ENCODE peak calls at places on chromosomes 1 and 21, in nine cellular contexts. B is esophagus muscularis mucosa, X is neural progenitor cell, D is colonic mucosa, J is IMR-90, T is K562, K is left ventricle myocardium inferior, H is ovary, C is MM.1S. V is an unnamed sample. For H3K4me1, the result is how much of the 10 kb centered on the place peaks cover.

GRCh38 chr21:44766818-44767354 is 34.7 kb downstream of the UBE2G2 start:
- DNase-seq in B (no peak), X (no peak), D (no peak), J (no peak), T (no peak), K (no peak), H (no peak), C (no peak), V (peak)

GRCh38 chr1:65027699-65028358 is 61.5 kb upstream of the JAK1 start:
- DNase-seq in B (no peak), X (no peak), D (peak), J (no peak), T (no peak), K (peak), H (peak), C (no peak), V (peak)

GRCh38 chr1:87600848-87601247 is 272.2 kb downstream of the LMO4 start:
- DNase-seq in B (no peak), X (no peak), D (no peak), J (peak), T (no peak), K (no peak), H (no peak), C (no peak), V (no peak)

GRCh38 chr1:212536586-212536985 is 72.0 kb upstream of the ATF3 start:
- DNase-seq in B (peak), X (no peak), D (no peak), J (no peak), T (no peak), K (no peak), H (no peak), C (no peak), V (no peak)

GRCh38 chr1:193754732-193755427 is 568.5 kb upstream of the B3GALT2 start:
- DNase-seq in B (no peak), X (no peak), D (no peak), J (no peak), T (no peak), K (no peak), H (no peak), C (no peak), V (no peak)

GRCh38 chr1:3858231-3858981 is 1.1 kb downstream of the DFFB start:
- DNase-seq in B (no peak), X (peak), D (no peak), J (peak), T (peak), K (no peak), H (no peak), C (no peak), V (no peak)

GRCh38 chr1:31509124-31510072 is 66.9 kb upstream of the TINAGL1 start:
- DNase-seq in B (no peak), X (no peak), D (peak), J (no peak), T (no peak), K (no peak), H (no peak), C (peak), V (no peak)

GRCh38 chr1:157377216-157377821 is 175.0 kb downstream of the FCRL5 start:
- DNase-seq in B (no peak), X (peak), D (peak), J (peak), T (peak), K (no peak), H (no peak), C (peak), V (no peak)

GRCh38 chr1:153652795-153653507 is 5.6 kb upstream of the SNAPIN start:
- DNase-seq in B (no peak), X (no peak), D (no peak), J (peak), T (no peak), K (no peak), H (no peak), C (no peak), V (no peak)

GRCh38 chr1:232904566-232904965 is 45.8 kb upstream of the NTPCR start:
- DNase-seq in B (no peak), X (no peak), D (no peak), J (peak), T (no peak), K (no peak), H (no peak), C (no peak), V (no peak)

GRCh38 chr1:224432672-224433040 is 1.9 kb downstream of the WDR26 start:
- DNase-seq in B (no peak), X (peak), D (peak), J (no peak), T (peak), K (no peak), H (no peak), C (peak), V (no peak)

GRCh38 chr1:109629372-109630030 is 9.9 kb downstream of the AMPD2 start:
- DNase-seq in B (peak), X (no peak), D (no peak), J (no peak), T (no peak), K (no peak), H (no peak), C (no peak), V (no peak)

GRCh38 chr1:229981736-229982135 is 85.3 kb upstream of the GALNT2 start:
- DNase-seq in B (no peak), X (no peak), D (no peak), J (no peak), T (no peak), K (no peak), H (no peak), C (no peak), V (no peak)

GRCh38 chr1:119179051-119179450 is 38.6 kb upstream of the WARS2 start:
- DNase-seq in B (no peak), X (no peak), D (no peak), J (no peak), T (no peak), K (no peak), H (no peak), C (no peak), V (no peak)

GRCh38 chr21:34510148-34511142 is 1.6 kb downstream of the KCNE1 start:
- DNase-seq in B (no peak), X (peak), D (peak), J (peak), T (peak), K (peak), H (no peak), C (peak), V (peak)

GRCh38 chr1:163656367-163656766 is 334.6 kb downstream of the NUF2 start:
- DNase-seq in B (no peak), X (no peak), D (no peak), J (no peak), T (no peak), K (no peak), H (no peak), C (no peak), V (no peak)

GRCh38 chr1:16413191-16413590 is 24.0 kb downstream of the SPATA21 start:
- DNase-seq in B (no peak), X (no peak), D (no peak), J (no peak), T (no peak), K (no peak), H (no peak), C (no peak), V (no peak)

GRCh38 chr21:41419921-41420862 is 5.8 kb upstream of the MX1 start:
- DNase-seq in B (peak), X (peak), D (peak), J (peak), T (peak), K (peak), H (peak), C (peak), V (peak)

GRCh38 chr21:46385846-46386725 is 62.1 kb downstream of the PCNT start:
- DNase-seq in B (no peak), X (no peak), D (no peak), J (no peak), T (no peak), K (no peak), H (no peak), C (no peak), V (no peak)

GRCh38 chr1:207755846-207756692 is 4.2 kb downstream of the CD46 start:
- DNase-seq in B (no peak), X (no peak), D (peak), J (no peak), T (no peak), K (no peak), H (no peak), C (no peak), V (no peak)

GRCh38 chr1:210848474-210848873 is 285.5 kb downstream of the KCNH1 start:
- DNase-seq in B (no peak), X (no peak), D (no peak), J (no peak), T (no peak), K (no peak), H (no peak), C (no peak), V (no peak)

GRCh38 chr1:209839875-209840491 is 12.2 kb downstream of the UTP25 start:
- DNase-seq in B (peak), X (no peak), D (no peak), J (peak), T (no peak), K (no peak), H (no peak), C (no peak), V (no peak)

GRCh38 chr1:162878000-162878596 is 17.1 kb upstream of the CCDC190 start:
- DNase-seq in B (no peak), X (peak), D (peak), J (peak), T (peak), K (peak), H (peak), C (peak), V (no peak)

GRCh38 chr21:43979654-43980053 is 32.5 kb upstream of the TRAPPC10 start:
- DNase-seq in B (no peak), X (no peak), D (no peak), J (no peak), T (no peak), K (no peak), H (no peak), C (no peak), V (no peak)

GRCh38 chr1:179310721-179311120 is 17.1 kb downstream of the SOAT1 start:
- DNase-seq in B (no peak), X (no peak), D (no peak), J (peak), T (no peak), K (no peak), H (no peak), C (no peak), V (no peak)

GRCh38 chr1:19639999-19640362 is 4.1 kb upstream of the NBL1 start:
- DNase-seq in B (no peak), X (no peak), D (peak), J (peak), T (no peak), K (no peak), H (no peak), C (no peak), V (no peak)

GRCh38 chr1:45929257-45929687 is 125.9 kb downstream of the MAST2 start:
- DNase-seq in B (no peak), X (peak), D (no peak), J (peak), T (peak), K (no peak), H (no peak), C (no peak), V (no peak)
- H3K27ac ChIP-seq in B (no peak), X (no peak), D (no peak), J (peak), T (peak), K (no peak), H (no peak), C (no peak), V (no peak)

GRCh38 chr1:41716188-41717130 is 202.3 kb downstream of the HIVEP3 start:
- DNase-seq in B (no peak), X (no peak), D (no peak), J (no peak), T (peak), K (no peak), H (no peak), C (no peak), V (no peak)

GRCh38 chr1:41719128-41719527 is 199.6 kb downstream of the HIVEP3 start:
- DNase-seq in B (no peak), X (no peak), D (no peak), J (no peak), T (no peak), K (no peak), H (no peak), C (no peak), V (no peak)

GRCh38 chr1:41719590-41719989 is 199.1 kb downstream of the HIVEP3 start:
- DNase-seq in B (no peak), X (no peak), D (no peak), J (no peak), T (no peak), K (no peak), H (no peak), C (no peak), V (no peak)

GRCh38 chr1:41721039-41721438 is 197.7 kb downstream of the HIVEP3 start:
- DNase-seq in B (no peak), X (no peak), D (no peak), J (no peak), T (no peak), K (no peak), H (no peak), C (peak), V (no peak)

GRCh38 chr1:41718444-41719028 is 200.2 kb downstream of the HIVEP3 start:
- DNase-seq in B (no peak), X (no peak), D (no peak), J (no peak), T (no peak), K (no peak), H (no peak), C (no peak), V (no peak)
- H3K4me1 ChIP-seq in B (under half), X (under half), D (under half), J (under half), T (under half), K (under half), H (under half), C (under half), V (under half)

GRCh38 chr1:192751260-192751659 is 57.6 kb upstream of the RGS2 start:
- DNase-seq in B (no peak), X (no peak), D (no peak), J (no peak), T (no peak), K (no peak), H (no peak), C (no peak), V (no peak)

GRCh38 chr1:192749349-192749748 is 59.5 kb upstream of the RGS2 start:
- DNase-seq in B (no peak), X (no peak), D (no peak), J (no peak), T (no peak), K (no peak), H (no peak), C (no peak), V (no peak)

GRCh38 chr1:192747942-192748341 is 60.9 kb upstream of the RGS2 start:
- DNase-seq in B (no peak), X (no peak), D (no peak), J (peak), T (no peak), K (no peak), H (no peak), C (no peak), V (no peak)

DNA sequence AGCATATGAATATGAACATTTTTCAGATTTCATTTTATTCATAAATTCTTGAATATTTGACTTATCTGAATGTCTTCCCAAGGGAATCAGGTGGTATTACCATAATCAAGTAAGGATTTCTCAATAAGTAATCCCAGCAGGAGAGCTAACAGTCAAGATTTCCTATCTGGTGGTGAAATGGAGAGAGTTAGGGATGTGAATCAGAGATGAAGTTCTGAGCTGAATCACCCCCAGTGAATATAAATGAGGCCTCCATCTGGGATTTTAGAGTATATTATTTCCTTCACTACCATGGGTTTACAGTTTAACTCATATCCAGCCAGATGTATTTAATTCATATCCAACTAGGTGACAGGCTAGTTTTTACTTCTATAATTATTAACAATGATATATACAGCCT is 61.5 kb upstream of the RGS2 start:
- DNase-seq in B (no peak), X (no peak), D (no peak), J (peak), T (no peak), K (no peak), H (no peak), C (no peak), V (no peak)
- H3K27ac ChIP-seq in B (no peak), X (no peak), D (no peak), J (no peak), T (no peak), K (no peak), H (no peak), C (no peak), V (no peak)

DNA sequence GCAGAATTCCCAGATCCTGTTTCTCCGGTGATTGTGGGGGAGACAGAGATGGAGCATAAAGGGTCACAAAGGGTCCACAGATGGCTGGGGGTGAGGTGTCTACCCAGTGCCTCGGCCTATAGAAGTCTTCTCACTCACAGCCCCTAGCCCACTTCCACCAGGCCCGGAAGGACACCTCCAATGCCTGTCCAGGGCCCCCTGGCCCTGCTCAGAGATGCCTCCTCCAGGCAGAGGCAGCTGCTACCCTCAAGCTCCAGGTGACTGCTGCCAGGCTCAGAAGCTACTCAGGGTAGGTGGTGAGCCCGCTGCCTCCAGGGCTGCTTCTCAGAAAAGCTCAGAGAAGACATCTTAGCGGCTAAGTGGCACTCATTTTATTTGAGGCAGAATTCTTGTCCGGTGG is 22.0 kb upstream of the ZC3H12A start:
- DNase-seq in B (no peak), X (no peak), D (no peak), J (no peak), T (no peak), K (no peak), H (no peak), C (no peak), V (no peak)
- H3K4me1 ChIP-seq in B (under half), X (under half), D (under half), J (under half), T (under half), K (under half), H (under half), C (under half), V (under half)

GRCh38 chr1:89603651-89604413 is 29.1 kb upstream of the LRRC8C start:
- DNase-seq in B (no peak), X (no peak), D (no peak), J (peak), T (no peak), K (no peak), H (no peak), C (no peak), V (no peak)
- H3K27ac ChIP-seq in B (no peak), X (no peak), D (no peak), J (no peak), T (no peak), K (peak), H (peak), C (no peak), V (no peak)

GRCh38 chr1:27003745-27004470 is 8.7 kb downstream of the TENT5B start:
- DNase-seq in B (no peak), X (no peak), D (no peak), J (no peak), T (no peak), K (no peak), H (no peak), C (no peak), V (no peak)
- H3K4me1 ChIP-seq in B (half or more), X (under half), D (under half), J (under half), T (under half), K (half or more), H (under half), C (under half), V (half or more)

GRCh38 chr1:46193984-46194570 is 4.2 kb downstream of the POMGNT1 start:
- DNase-seq in B (no peak), X (no peak), D (no peak), J (no peak), T (no peak), K (no peak), H (no peak), C (no peak), V (no peak)

GRCh38 chr1:46198026-46198826 is at the start of gene POMGNT1:
- DNase-seq in B (no peak), X (peak), D (peak), J (peak), T (peak), K (peak), H (peak), C (peak), V (peak)

GRCh38 chr1:46194641-46195179 is 3.5 kb downstream of the POMGNT1 start:
- DNase-seq in B (no peak), X (no peak), D (no peak), J (no peak), T (no peak), K (no peak), H (no peak), C (no peak), V (no peak)

GRCh38 chr1:46197551-46198025 is 646 bp downstream of the POMGNT1 start:
- DNase-seq in B (no peak), X (no peak), D (no peak), J (no peak), T (no peak), K (no peak), H (no peak), C (no peak), V (no peak)

GRCh38 chr1:46196609-46197008 is 1.6 kb downstream of the POMGNT1 start:
- DNase-seq in B (no peak), X (no peak), D (no peak), J (no peak), T (no peak), K (no peak), H (no peak), C (no peak), V (no peak)
- H3K27ac ChIP-seq in B (no peak), X (no peak), D (no peak), J (no peak), T (no peak), K (peak), H (no peak), C (no peak), V (no peak)

DNA sequence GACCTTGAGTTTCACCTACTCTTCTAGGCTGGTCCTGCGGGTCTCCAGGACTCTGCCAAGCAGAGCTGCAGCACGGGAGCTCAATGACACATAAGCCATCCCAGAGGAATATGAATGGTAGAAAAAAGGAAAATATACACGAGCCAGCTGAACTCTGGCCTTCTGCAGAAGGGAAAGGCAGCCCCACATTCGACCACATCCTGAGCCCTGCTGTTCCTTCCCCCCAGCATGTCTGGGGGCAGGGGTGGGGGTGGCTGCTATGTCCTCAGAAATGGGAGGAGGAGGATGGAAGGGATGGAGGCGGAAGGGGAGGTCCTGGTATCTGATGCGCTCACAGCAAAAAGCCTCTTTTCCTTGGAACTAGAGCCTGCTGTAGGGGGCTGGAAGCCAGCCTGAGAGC is 12.1 kb upstream of the KDF1 start:
- DNase-seq in B (no peak), X (no peak), D (no peak), J (peak), T (no peak), K (no peak), H (no peak), C (no peak), V (no peak)
- H3K4me1 ChIP-seq in B (under half), X (under half), D (under half), J (under half), T (under half), K (under half), H (under half), C (under half), V (under half)